ENCODE peak calls at places on chromosomes 2 and 18, in four cellular contexts. B is spleen, Q is stomach, U is transverse colon. S is an unnamed sample. For H3K4me1, the result is how much of the 10 kb centered on the place peaks cover.

GRCh38 chr2:96907405-96908041 is 37.6 kb upstream of the SEMA4C start:
- DNase-seq in B (no peak), U (peak), Q (peak), S (peak)

GRCh38 chr18:49094979-49095632 is 144.3 kb upstream of the SMAD7 start:
- DNase-seq in B (no peak), Q (no peak), U (no peak), S (no peak)

GRCh38 chr2:31258351-31258750 is 24.4 kb downstream of the EHD3 start:
- DNase-seq in Q (no peak), U (no peak), B (no peak), S (no peak)

GRCh38 chr2:158189526-158189925 is 87.8 kb downstream of the UPP2 start:
- DNase-seq in U (no peak), B (no peak), Q (no peak), S (no peak)

GRCh38 chr2:70716131-70716766 is 51.8 kb downstream of the ADD2 start:
- DNase-seq in Q (no peak), U (no peak), B (no peak), S (no peak)

GRCh38 chr2:157903051-157903625 is 27.0 kb upstream of the ACVR1 start:
- DNase-seq in U (no peak), B (no peak), Q (no peak), S (no peak)

GRCh38 chr18:26405190-26405781 is 143.1 kb downstream of the KCTD1 start:
- DNase-seq in U (peak), B (no peak), Q (peak), S (peak)

GRCh38 chr2:169362346-169363026 is at the start of gene LRP2:
- DNase-seq in U (peak), B (no peak), Q (no peak), S (peak)

GRCh38 chr2:144780983-144781382 is 261.1 kb upstream of the ZEB2 start:
- DNase-seq in Q (no peak), B (no peak), U (no peak), S (no peak)

GRCh38 chr2:100577777-100578176 is 15.0 kb downstream of the PDCL3 start:
- DNase-seq in B (no peak), U (no peak), Q (no peak), S (no peak)

GRCh38 chr2:108330971-108331370 is 42.3 kb downstream of the SULT1C2 start:
- DNase-seq in Q (no peak), U (no peak), B (no peak), S (no peak)

GRCh38 chr2:240836781-240837467 is 16.9 kb upstream of the KIF1A start:
- DNase-seq in B (peak), Q (no peak), U (no peak), S (no peak)

GRCh38 chr2:11697103-11697871 is 27.3 kb upstream of the NTSR2 start:
- DNase-seq in Q (no peak), B (peak), U (no peak), S (no peak)

GRCh38 chr2:58930541-58930940 is 689.4 kb upstream of the FANCL start:
- DNase-seq in U (no peak), B (no peak), Q (no peak), S (no peak)

GRCh38 chr18:49476664-49477411 is 10.2 kb downstream of the C18orf32 start:
- DNase-seq in Q (no peak), U (no peak), B (no peak), S (peak)

GRCh38 chr18:67451952-67452351 is 64.6 kb downstream of the DSEL start:
- DNase-seq in U (no peak), B (no peak), Q (no peak), S (no peak)

GRCh38 chr2:200810252-200810650 is 1.5 kb upstream of the BZW1 start:
- DNase-seq in B (no peak), Q (peak), U (no peak), S (no peak)

GRCh38 chr2:96831679-96832078 is 12.1 kb downstream of the ANKRD23 start:
- DNase-seq in B (no peak), Q (no peak), U (no peak), S (peak)

GRCh38 chr2:27569398-27569797 is 13.4 kb upstream of the ZNF512 start:
- DNase-seq in B (no peak), U (no peak), Q (no peak), S (no peak)

GRCh38 chr2:39503277-39503676 is 66.2 kb upstream of the MAP4K3 start:
- DNase-seq in B (no peak), U (no peak), Q (no peak), S (no peak)

GRCh38 chr2:239593455-239593854 is 192.6 kb upstream of the HDAC4 start:
- DNase-seq in U (no peak), B (no peak), Q (no peak), S (no peak)

GRCh38 chr18:44802508-44802907 is 121.8 kb downstream of the SETBP1 start:
- DNase-seq in U (no peak), B (no peak), Q (no peak), S (no peak)

GRCh38 chr2:60822987-60823386 is 58.4 kb upstream of the REL start:
- DNase-seq in U (no peak), Q (no peak), B (no peak), S (no peak)

GRCh38 chr18:24189007-24189528 is 50.2 kb downstream of the CABYR start:
- DNase-seq in U (no peak), Q (no peak), B (no peak), S (no peak)

GRCh38 chr2:152200562-152201465 is 25.3 kb upstream of the STAM2 start:
- DNase-seq in U (peak), B (no peak), Q (peak), S (peak)

GRCh38 chr18:7307586-7307985 is 76.7 kb downstream of the LRRC30 start:
- DNase-seq in B (no peak), Q (no peak), U (no peak), S (no peak)

GRCh38 chr2:227871375-227871788 is at the start of gene DAW1:
- DNase-seq in U (peak), Q (peak), B (peak), S (peak)

GRCh38 chr2:196290569-196290968 is 119.2 kb upstream of the STK17B start:
- DNase-seq in U (no peak), Q (no peak), B (no peak), S (no peak)

GRCh38 chr2:85999131-85999831 is 106.4 kb downstream of the POLR1A start:
- DNase-seq in B (peak), U (peak), Q (no peak), S (no peak)

GRCh38 chr2:67649331-67650071 is 252.4 kb downstream of the ETAA1 start:
- DNase-seq in Q (no peak), U (no peak), B (no peak), S (no peak)

GRCh38 chr2:222693837-222694236 is 22.4 kb downstream of the MOGAT1 start:
- DNase-seq in Q (no peak), U (no peak), B (no peak), S (peak)

GRCh38 chr2:197183355-197183754 is 127.2 kb downstream of the ANKRD44 start:
- DNase-seq in B (no peak), Q (no peak), U (no peak), S (no peak)

GRCh38 chr2:223735659-223736244 is 101.6 kb downstream of the AP1S3 start:
- DNase-seq in Q (no peak), B (no peak), U (no peak), S (no peak)

GRCh38 chr2:128505150-128505490 is 186.5 kb upstream of the HS6ST1 start:
- DNase-seq in B (peak), U (no peak), Q (no peak), S (no peak)

GRCh38 chr2:230160112-230160660 is 59.6 kb downstream of the SP110 start:
- DNase-seq in Q (peak), B (peak), U (peak), S (peak)

GRCh38 chr2:33213648-33214047 is 262.8 kb upstream of the RASGRP3 start:
- DNase-seq in Q (no peak), U (no peak), B (no peak), S (no peak)

GRCh38 chr2:163086940-163087339 is 248.4 kb upstream of the KCNH7 start:
- DNase-seq in Q (no peak), U (no peak), B (no peak), S (no peak)

GRCh38 chr18:12291161-12291560 is 16.9 kb upstream of the TUBB6 start:
- DNase-seq in U (no peak), B (peak), Q (no peak), S (no peak)

GRCh38 chr2:37652199-37652640 is 19.2 kb downstream of the CDC42EP3 start:
- DNase-seq in Q (no peak), U (no peak), B (no peak), S (no peak)

GRCh38 chr2:37647941-37648315 is 23.5 kb downstream of the CDC42EP3 start:
- DNase-seq in B (no peak), Q (no peak), U (no peak), S (no peak)

GRCh38 chr2:37648316-37649011 is 23.0 kb downstream of the CDC42EP3 start:
- DNase-seq in B (peak), U (peak), Q (peak), S (no peak)

GRCh38 chr2:37650548-37651101 is 20.8 kb downstream of the CDC42EP3 start:
- DNase-seq in U (no peak), Q (no peak), B (no peak), S (no peak)

DNA sequence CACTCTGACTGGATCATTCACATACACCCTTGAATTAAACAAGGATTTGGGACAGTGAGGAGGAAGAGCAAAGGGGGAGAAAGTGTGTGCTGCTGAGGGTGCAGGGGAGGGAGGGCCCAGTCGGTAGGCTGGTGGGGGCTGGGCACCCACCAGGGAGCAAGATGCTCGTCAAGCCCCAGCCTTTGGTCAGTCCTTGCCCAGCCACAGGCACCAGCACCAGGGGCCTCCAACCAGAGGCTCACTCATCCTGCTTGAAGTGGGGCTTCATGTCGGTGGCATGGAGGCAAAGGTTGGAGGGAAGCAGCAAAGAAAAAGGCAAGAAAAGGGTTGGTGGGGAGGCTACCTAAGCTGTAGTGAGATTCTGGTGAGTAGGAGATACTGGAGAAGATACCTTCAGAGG is 21.9 kb downstream of the CDC42EP3 start:
- DNase-seq in B (no peak), U (no peak), Q (no peak), S (no peak)
- H3K4me1 ChIP-seq in B (half or more), U (under half), Q (half or more), S (under half)

GRCh38 chr2:12734914-12735654 is 18.3 kb downstream of the TRIB2 start:
- DNase-seq in B (no peak), U (no peak), Q (no peak), S (no peak)
- TF ChIP-seq POLR2AphosphoS5 in B (no peak), U (peak), Q (no peak), S (no peak)

GRCh38 chr18:3597159-3597977 is 147.4 kb downstream of the TGIF1 start:
- DNase-seq in U (no peak), B (no peak), Q (no peak), S (no peak)

GRCh38 chr18:3593904-3594759 is 144.2 kb downstream of the TGIF1 start:
- DNase-seq in Q (peak), U (peak), B (peak), S (peak)

GRCh38 chr18:3595282-3596273 is 145.6 kb downstream of the TGIF1 start:
- DNase-seq in B (no peak), Q (peak), U (peak), S (no peak)

GRCh38 chr18:3594760-3595241 is 144.8 kb downstream of the TGIF1 start:
- DNase-seq in B (no peak), U (peak), Q (peak), S (no peak)

GRCh38 chr18:3596324-3597158 is 146.6 kb downstream of the TGIF1 start:
- DNase-seq in B (peak), U (peak), Q (peak), S (no peak)
- H3K4me1 ChIP-seq in B (half or more), U (under half), Q (half or more), S (half or more)

GRCh38 chr2:28603821-28604220 is 108.0 kb downstream of the PLB1 start:
- DNase-seq in B (peak), U (no peak), Q (no peak), S (no peak)

GRCh38 chr2:28602751-28603639 is 107.1 kb downstream of the PLB1 start:
- DNase-seq in B (peak), Q (no peak), U (no peak), S (no peak)

GRCh38 chr2:28606986-28607441 is 111.2 kb downstream of the PLB1 start:
- DNase-seq in Q (no peak), U (no peak), B (peak), S (peak)

GRCh38 chr2:28602136-28602660 is 106.3 kb downstream of the PLB1 start:
- DNase-seq in B (peak), Q (no peak), U (no peak), S (no peak)

GRCh38 chr2:28604284-28604843 is 108.5 kb downstream of the PLB1 start:
- DNase-seq in B (peak), U (no peak), Q (no peak), S (no peak)
- TF ChIP-seq POLR2AphosphoS5 in B (no peak), U (no peak), Q (no peak), S (no peak)

DNA sequence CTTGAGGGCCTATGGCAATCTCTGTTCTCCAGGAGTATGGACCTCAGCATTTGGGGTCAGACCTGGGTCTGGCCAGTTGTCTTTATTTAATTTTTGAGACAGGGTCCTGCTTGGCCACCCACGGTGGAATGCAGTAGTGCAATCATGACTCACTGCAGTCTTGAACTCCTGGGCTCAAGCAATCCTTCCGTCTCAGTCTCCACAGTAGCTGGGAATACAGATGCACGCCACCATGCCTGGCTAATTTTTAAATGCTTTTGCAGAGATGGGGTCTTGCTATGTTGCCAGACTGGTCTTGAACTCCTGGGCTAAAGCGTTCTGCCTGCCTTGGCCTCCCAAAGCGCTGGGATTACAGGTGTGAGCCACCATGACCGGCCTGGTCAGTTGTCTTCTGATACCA is 46.4 kb upstream of the INHBB start:
- DNase-seq in B (no peak), Q (no peak), U (no peak), S (no peak)
- H3K4me1 ChIP-seq in B (under half), Q (under half), U (under half), S (under half)

S was measured in GM23338.